ENCODE peak calls at places on chromosomes 12 and 14, in nine cellular contexts. C is astrocyte; V is IMR-90; K is GM23248; H is naive thymus-derived CD4-positive, alpha-beta T cell; S is aorta; U is PC-3; J is MM.1S; Q is stomach. Y is an unnamed sample.

GRCh38 chr14:105855246-105855892 is 329.0 kb downstream of the TMEM121 start:
- DNase-seq in C (no peak), V (no peak), K (no peak), H (no peak), S (peak), U (no peak), J (no peak), Q (no peak), Y (no peak)

GRCh38 chr14:94116701-94117100 is 6.2 kb downstream of the IFI27 start:
- DNase-seq in C (no peak), V (no peak), K (no peak), H (no peak), S (no peak), U (no peak), J (no peak), Q (peak), Y (no peak)

GRCh38 chr14:52596861-52597260 is 44.2 kb downstream of the GPR137C start:
- DNase-seq in C (peak), V (peak), K (no peak), H (no peak), S (no peak), U (peak), J (no peak), Q (no peak), Y (no peak)

GRCh38 chr14:90767899-90768298 is 48.3 kb downstream of the TTC7B start:
- DNase-seq in C (no peak), V (no peak), K (no peak), H (no peak), S (no peak), U (no peak), J (no peak), Q (no peak), Y (no peak)

GRCh38 chr12:15688202-15688736 is 100.9 kb downstream of the EPS8 start:
- DNase-seq in C (no peak), V (no peak), K (no peak), H (no peak), S (peak), U (no peak), J (no peak), Q (peak), Y (peak)

GRCh38 chr12:107564946-107565345 is 120.7 kb upstream of the PWP1 start:
- DNase-seq in C (no peak), V (peak), K (peak), H (peak), S (no peak), U (peak), J (peak), Q (no peak), Y (no peak)

GRCh38 chr12:52801773-52802172 is 5.9 kb upstream of the KRT3 start:
- DNase-seq in C (no peak), V (no peak), K (no peak), H (no peak), S (no peak), U (no peak), J (no peak), Q (no peak), Y (no peak)

GRCh38 chr14:20720741-20721140 is 24.9 kb upstream of the EDDM3A start:
- DNase-seq in C (no peak), V (no peak), K (no peak), H (no peak), S (no peak), U (no peak), J (no peak), Q (no peak), Y (no peak)

GRCh38 chr12:131860472-131861260 is 32.5 kb downstream of the MMP17 start:
- DNase-seq in C (peak), V (peak), K (peak), H (no peak), S (no peak), U (peak), J (no peak), Q (peak), Y (peak)

GRCh38 chr14:73567365-73567764 is 1.6 kb upstream of the ACOT2 start:
- DNase-seq in C (no peak), V (no peak), K (no peak), H (no peak), S (no peak), U (no peak), J (no peak), Q (no peak), Y (no peak)

GRCh38 chr12:120941846-120942405 is 36.4 kb upstream of the HNF1A start:
- DNase-seq in C (no peak), V (no peak), K (no peak), H (no peak), S (no peak), U (no peak), J (no peak), Q (no peak), Y (no peak)

GRCh38 chr14:38208825-38209562 is 1.3 kb downstream of the SSTR1 start:
- DNase-seq in C (peak), V (peak), K (peak), H (no peak), S (peak), U (no peak), J (no peak), Q (peak), Y (peak)

GRCh38 chr14:36227802-36228201 is 51.3 kb upstream of the PTCSC3 start:
- DNase-seq in C (peak), V (peak), K (no peak), H (no peak), S (no peak), U (peak), J (no peak), Q (peak), Y (peak)

GRCh38 chr12:77087427-77087826 is 22.1 kb upstream of the E2F7 start:
- DNase-seq in C (peak), V (peak), K (peak), H (no peak), S (no peak), U (no peak), J (no peak), Q (no peak), Y (no peak)

GRCh38 chr12:7832059-7832696 is 40.5 kb downstream of the SLC2A14 start:
- DNase-seq in C (peak), V (peak), K (peak), H (peak), S (no peak), U (peak), J (peak), Q (no peak), Y (no peak)

GRCh38 chr12:99092100-99092851 is 447.2 kb downstream of the APAF1 start:
- DNase-seq in C (no peak), V (no peak), K (no peak), H (no peak), S (no peak), U (no peak), J (no peak), Q (no peak), Y (no peak)

GRCh38 chr12:65500121-65500846 is 221.8 kb downstream of the MSRB3 start:
- DNase-seq in C (peak), V (peak), K (peak), H (no peak), S (no peak), U (peak), J (no peak), Q (no peak), Y (no peak)

GRCh38 chr12:5138845-5139244 is 95.2 kb downstream of the KCNA5 start:
- DNase-seq in C (peak), V (peak), K (peak), H (no peak), S (no peak), U (no peak), J (no peak), Q (no peak), Y (no peak)

GRCh38 chr12:123038966-123039365 is 58.5 kb downstream of the ARL6IP4 start:
- DNase-seq in C (no peak), V (no peak), K (no peak), H (no peak), S (no peak), U (no peak), J (no peak), Q (no peak), Y (no peak)

GRCh38 chr14:69648480-69649414 is 37.4 kb downstream of the SUSD6 start:
- DNase-seq in C (peak), V (peak), K (peak), H (no peak), S (no peak), U (peak), J (peak), Q (no peak), Y (no peak)

GRCh38 chr12:91753649-91754048 is 392.0 kb downstream of the BTG1 start:
- DNase-seq in C (no peak), V (no peak), K (no peak), H (no peak), S (no peak), U (no peak), J (no peak), Q (no peak), Y (no peak)
- H3K27ac ChIP-seq in C (no peak), V (no peak), K (no peak), H (no peak), S (no peak), U (no peak), J (no peak), Q (no peak), Y (no peak)

GRCh38 chr14:63398952-63399351 is 80.2 kb upstream of the GPHB5 start:
- DNase-seq in C (no peak), V (no peak), K (no peak), H (no peak), S (no peak), U (no peak), J (no peak), Q (no peak), Y (no peak)
- H3K4me3 ChIP-seq in C (no peak), V (no peak), K (no peak), H (no peak), S (no peak), U (no peak), J (no peak), Q (no peak), Y (no peak)

GRCh38 chr14:65149116-65149515 is 46.8 kb upstream of the MAX start:
- DNase-seq in C (no peak), V (no peak), K (no peak), H (no peak), S (no peak), U (no peak), J (no peak), Q (no peak), Y (no peak)
- H3K27ac ChIP-seq in C (no peak), V (no peak), K (no peak), H (no peak), S (no peak), U (no peak), J (no peak), Q (no peak), Y (no peak)

DNA sequence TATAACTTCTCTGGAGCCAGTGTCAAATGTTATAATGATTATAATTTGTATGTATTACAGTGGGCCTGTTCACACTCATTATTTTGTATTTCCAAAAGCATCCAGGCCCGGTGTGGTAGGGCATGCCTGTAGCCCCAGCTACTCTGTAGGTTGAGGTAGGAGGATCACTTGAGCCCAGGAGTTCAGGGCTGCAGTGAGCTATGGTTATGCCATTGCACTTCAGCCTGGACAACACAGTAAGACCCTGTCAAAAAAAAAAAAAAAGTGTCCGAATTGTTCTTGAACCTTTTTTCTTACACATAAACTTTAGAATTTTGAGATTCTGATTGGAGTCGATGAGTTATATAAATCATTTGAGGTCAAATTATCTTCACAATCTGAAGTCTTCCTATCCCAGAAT is 1.0 kb downstream of the ZNF84 start:
- DNase-seq in C (no peak), V (no peak), K (peak), H (no peak), S (no peak), U (no peak), J (no peak), Q (no peak), Y (no peak)
- H3K4me3 ChIP-seq in C (peak), V (peak), K (peak), H (no peak), S (no peak), U (peak), J (peak), Q (peak), Y (peak)

GRCh38 chr12:47328831-47329545 is 249.2 kb upstream of the AMIGO2 start:
- DNase-seq in C (peak), V (peak), K (peak), H (no peak), S (no peak), U (peak), J (no peak), Q (no peak), Y (no peak)
- H3K27ac ChIP-seq in C (no peak), V (no peak), K (no peak), H (no peak), S (no peak), U (peak), J (no peak), Q (no peak), Y (no peak)

GRCh38 chr14:99793213-99794155 is at the start of gene EML1:
- DNase-seq in C (peak), V (peak), K (peak), H (peak), S (peak), U (peak), J (peak), Q (peak), Y (peak)

GRCh38 chr14:99791476-99792283 is 1.5 kb upstream of the EML1 start:
- DNase-seq in C (no peak), V (no peak), K (no peak), H (no peak), S (no peak), U (no peak), J (no peak), Q (no peak), Y (no peak)

GRCh38 chr14:99790978-99791376 is 2.2 kb upstream of the EML1 start:
- DNase-seq in C (no peak), V (no peak), K (no peak), H (no peak), S (no peak), U (no peak), J (no peak), Q (no peak), Y (no peak)

GRCh38 chr14:99794156-99794780 is 1.1 kb downstream of the EML1 start:
- DNase-seq in C (peak), V (no peak), K (peak), H (no peak), S (no peak), U (peak), J (no peak), Q (no peak), Y (no peak)

GRCh38 chr14:99792551-99793212 is 531 bp upstream of the EML1 start:
- DNase-seq in C (peak), V (peak), K (peak), H (peak), S (no peak), U (no peak), J (no peak), Q (no peak), Y (no peak)
- H3K4me3 ChIP-seq in C (peak), V (peak), K (peak), H (no peak), S (peak), U (peak), J (no peak), Q (peak), Y (peak)

GRCh38 chr14:101963052-101963451 is 1.3 kb upstream of the DYNC1H1 start:
- DNase-seq in C (no peak), V (no peak), K (no peak), H (no peak), S (no peak), U (no peak), J (no peak), Q (no peak), Y (no peak)

GRCh38 chr14:101961746-101962502 is 2.4 kb upstream of the DYNC1H1 start:
- DNase-seq in C (no peak), V (no peak), K (no peak), H (no peak), S (no peak), U (no peak), J (no peak), Q (no peak), Y (no peak)

GRCh38 chr14:101961011-101961721 is 3.2 kb upstream of the DYNC1H1 start:
- DNase-seq in C (peak), V (peak), K (peak), H (peak), S (peak), U (peak), J (peak), Q (peak), Y (peak)

GRCh38 chr14:101963611-101964296 is 619 bp upstream of the DYNC1H1 start:
- DNase-seq in C (no peak), V (no peak), K (no peak), H (no peak), S (no peak), U (no peak), J (no peak), Q (no peak), Y (no peak)

GRCh38 chr14:101962503-101962874 is 1.9 kb upstream of the DYNC1H1 start:
- DNase-seq in C (peak), V (peak), K (peak), H (no peak), S (no peak), U (peak), J (no peak), Q (peak), Y (peak)
- H3K27ac ChIP-seq in C (peak), V (peak), K (peak), H (no peak), S (no peak), U (peak), J (no peak), Q (peak), Y (no peak)

Y was measured in colonic mucosa.